ENCODE peak calls at places on chromosomes 1 and 21, in six cellular contexts. O is transverse colon; S is spleen; H is pulmonary artery endothelial cell; J is HEK293T; Z is activated CD8-positive, alpha-beta memory T cell treated with anti-CD3 and anti-CD28 coated beads, Interleukin-2, amount 10 ng/mL, durations not matched to agents 7 days and 5 days. Q is an unnamed sample.
A peak's percentile ranks its signal among the peaks of the same experiment; 100 is the strongest.

GRCh38 chr1:27141266-27142003 is 13.5 kb downstream of the SLC9A1 start:
- DNase-seq in J (no peak), S (no peak), O (peak; percentile 68), Z (no peak), H (no peak), Q (no peak)

GRCh38 chr1:150477320-150477719 is 9.9 kb upstream of the TARS2 start:
- DNase-seq in Z (no peak), S (no peak), O (no peak), H (no peak), J (no peak), Q (no peak)

GRCh38 chr1:199029855-199030254 is 391.0 kb downstream of the PTPRC start:
- DNase-seq in S (no peak), J (no peak), H (no peak), O (no peak), Z (no peak), Q (peak; percentile 79)

GRCh38 chr1:115762792-115763191 is 5.7 kb downstream of the CASQ2 start:
- DNase-seq in O (no peak), J (no peak), H (no peak), S (no peak), Z (no peak), Q (no peak)

GRCh38 chr1:234961468-234962339 is 166.9 kb downstream of the TOMM20 start:
- DNase-seq in H (no peak), S (no peak), Z (no peak), J (no peak), O (no peak), Q (peak; percentile 81)

GRCh38 chr1:243910612-243911011 is 60.6 kb upstream of the AKT3 start:
- DNase-seq in O (no peak), Z (no peak), H (no peak), J (no peak), S (no peak), Q (no peak)

GRCh38 chr1:224427346-224427745 is 7.3 kb downstream of the WDR26 start:
- DNase-seq in O (no peak), H (peak; percentile 52), Z (no peak), J (no peak), S (no peak), Q (peak; percentile 83)

GRCh38 chr1:21562896-21563295 is 53.7 kb downstream of the ALPL start:
- DNase-seq in O (no peak), S (no peak), Z (no peak), H (no peak), J (no peak), Q (no peak)

GRCh38 chr21:36297938-36298572 is 21.9 kb upstream of the MORC3 start:
- DNase-seq in H (no peak), Z (peak; percentile 90), O (peak; percentile 85), S (peak; percentile 85), J (no peak), Q (no peak)

GRCh38 chr1:228099331-228099732 is 3.8 kb downstream of the C1orf35 start:
- DNase-seq in J (peak; percentile 6), S (peak; percentile 69), H (no peak), Z (no peak), O (no peak), Q (no peak)

GRCh38 chr1:167198518-167199133 is 22.1 kb upstream of the POU2F1 start:
- DNase-seq in J (no peak), Z (no peak), H (no peak), O (no peak), S (no peak), Q (no peak)

GRCh38 chr1:35935989-35936388 is 5.1 kb downstream of the AGO3 start:
- DNase-seq in J (no peak), O (no peak), Z (no peak), H (no peak), S (no peak), Q (no peak)

GRCh38 chr1:178953034-178953433 is 72.7 kb upstream of the FAM20B start:
- DNase-seq in J (no peak), S (no peak), Z (no peak), H (no peak), O (no peak), Q (no peak)

GRCh38 chr1:226994357-226995063 is 54.4 kb downstream of the COQ8A start:
- DNase-seq in S (peak; percentile 43), O (no peak), Z (no peak), H (no peak), J (no peak), Q (no peak)

GRCh38 chr1:156601892-156602291 is 613 bp upstream of the GPATCH4 start:
- DNase-seq in O (no peak), S (no peak), J (no peak), H (no peak), Z (no peak), Q (no peak)

GRCh38 chr1:23111600-23112535 is 56.8 kb downstream of the LUZP1 start:
- DNase-seq in S (no peak), J (no peak), O (no peak), Z (no peak), H (no peak), Q (no peak)

GRCh38 chr1:42692461-42692860 is 10.2 kb downstream of the YBX1 start:
- DNase-seq in S (no peak), J (no peak), H (no peak), O (peak; percentile 57), Z (no peak), Q (no peak)

GRCh38 chr21:44917446-44918106 is 3.1 kb downstream of the ITGB2 start:
- DNase-seq in O (no peak), Z (no peak), J (no peak), S (no peak), H (no peak), Q (no peak)

GRCh38 chr1:147079400-147080012 is 92.8 kb downstream of the PRKAB2 start:
- DNase-seq in Z (no peak), S (no peak), O (no peak), H (no peak), J (no peak), Q (no peak)

GRCh38 chr1:2595261-2595811 is 8.8 kb downstream of the PRXL2B start:
- DNase-seq in H (no peak), Z (no peak), S (peak; percentile 71), J (no peak), O (no peak), Q (no peak)

GRCh38 chr1:66533804-66534745 is at the start of gene SGIP1:
- DNase-seq in S (no peak), H (peak; percentile 57), Z (no peak), O (peak; percentile 18), J (no peak), Q (peak; percentile 64)

GRCh38 chr1:33074193-33074945 is 6.6 kb upstream of the AZIN2 start:
- DNase-seq in Z (no peak), H (no peak), J (no peak), O (no peak), S (no peak), Q (no peak)

GRCh38 chr1:213244664-213245091 is 193.6 kb downstream of the RPS6KC1 start:
- DNase-seq in S (no peak), J (peak; percentile 55), H (peak; percentile 10), Z (no peak), O (peak; percentile 9), Q (peak; percentile 49)

GRCh38 chr1:201447911-201448871 is 20.8 kb downstream of the PHLDA3 start:
- DNase-seq in Z (peak; percentile 81), J (peak; percentile 85), S (peak; percentile 88), H (no peak), O (peak; percentile 82), Q (peak; percentile 41)

GRCh38 chr1:221089273-221089672 is 210.0 kb downstream of the HLX start:
- DNase-seq in Z (no peak), S (no peak), O (no peak), H (no peak), J (no peak), Q (peak; percentile 50)

GRCh38 chr1:204828352-204828850 is 42.3 kb upstream of the NFASC start:
- DNase-seq in Z (peak; percentile 57), O (peak; percentile 71), S (peak; percentile 80), H (no peak), J (peak; percentile 98), Q (peak; percentile 6)

GRCh38 chr1:3462356-3463012 is 8.0 kb downstream of the ARHGEF16 start:
- DNase-seq in Z (no peak), O (no peak), J (no peak), H (no peak), S (peak; percentile 49), Q (no peak)

GRCh38 chr1:26696191-26696644 is 403 bp downstream of the ARID1A start:
- DNase-seq in O (peak; percentile 17), J (peak; percentile 16), S (peak; percentile 90), H (no peak), Z (no peak), Q (no peak)

GRCh38 chr21:37551406-37552355 is 185.1 kb downstream of the DYRK1A start:
- DNase-seq in O (no peak), Z (peak; percentile 28), S (no peak), H (no peak), J (no peak), Q (no peak)

GRCh38 chr21:35226302-35226701 is 177.2 kb upstream of the RUNX1 start:
- DNase-seq in Z (no peak), O (no peak), H (no peak), S (no peak), J (no peak), Q (peak; percentile 56)

GRCh38 chr1:223258751-223259177 is 105.2 kb downstream of the SUSD4 start:
- DNase-seq in Z (no peak), S (no peak), J (no peak), O (no peak), H (no peak), Q (peak; percentile 29)

GRCh38 chr1:18109756-18110597 is 2.4 kb downstream of the IGSF21 start:
- DNase-seq in J (peak; percentile 65), H (no peak), S (peak; percentile 78), Z (no peak), O (peak; percentile 37), Q (no peak)

GRCh38 chr1:35190784-35191183 is 2.2 kb downstream of the SFPQ start:
- DNase-seq in H (no peak), S (no peak), Z (no peak), O (no peak), J (no peak), Q (no peak)

GRCh38 chr21:41766051-41766882 is 585 bp downstream of the RIPK4 start:
- DNase-seq in O (no peak), H (no peak), J (no peak), S (peak; percentile 50), Z (no peak), Q (no peak)

Q was measured in HFFc6.